ENCODE peak calls at places on chromosomes 2 and 18, in six cellular contexts. W is neural progenitor cell, L is SK-N-SH, J is GM23248, I is HCT116, E is PC-3. P is an unnamed sample.

GRCh38 chr2:21972580-21972979 is 848.8 kb downstream of the TDRD15 start:
- DNase-seq in W (peak; percentile 6), L (peak; percentile 53), J (no peak), I (no peak), E (no peak), P (no peak)

GRCh38 chr2:237726401-237726830 is 72.2 kb upstream of the RBM44 start:
- DNase-seq in W (no peak), L (peak; percentile 65), J (peak; percentile 32), I (no peak), E (no peak), P (no peak)

GRCh38 chr2:203543898-203544328 is 8.8 kb upstream of the RAPH1 start:
- DNase-seq in W (no peak), L (no peak), J (no peak), I (no peak), E (no peak), P (no peak)

GRCh38 chr2:83003555-83003954 is 1455.5 kb downstream of the SUCLG1 start:
- DNase-seq in W (no peak), L (no peak), J (no peak), I (no peak), E (no peak), P (no peak)

GRCh38 chr18:12302391-12303147 is 5.5 kb upstream of the TUBB6 start:
- DNase-seq in W (no peak), L (no peak), J (no peak), I (no peak), E (no peak), P (no peak)

GRCh38 chr18:41391616-41392610 is 563.1 kb upstream of the PIK3C3 start:
- DNase-seq in W (peak; percentile 85), L (peak; percentile 72), J (peak; percentile 80), I (no peak), E (peak; percentile 54), P (peak; percentile 22)

GRCh38 chr2:192827735-192828134 is 633.0 kb upstream of the TMEFF2 start:
- DNase-seq in W (no peak), L (no peak), J (no peak), I (no peak), E (no peak), P (no peak)

GRCh38 chr2:85913854-85914524 is 25.2 kb upstream of the ST3GAL5 start:
- DNase-seq in W (no peak), L (no peak), J (peak; percentile 87), I (no peak), E (peak; percentile 34), P (no peak)

GRCh38 chr2:241701155-241701404 is 759 bp upstream of the ING5 start:
- DNase-seq in W (no peak), L (no peak), J (peak; percentile 93), I (no peak), E (no peak), P (peak; percentile 95)

GRCh38 chr2:152826880-152827279 is 108.5 kb downstream of the ARL6IP6 start:
- DNase-seq in W (no peak), L (no peak), J (peak; percentile 89), I (no peak), E (peak; percentile 36), P (no peak)

GRCh38 chr18:67608909-67609308 is 92.4 kb upstream of the DSEL start:
- DNase-seq in W (no peak), L (no peak), J (peak; percentile 79), I (no peak), E (peak; percentile 14), P (no peak)

DNA sequence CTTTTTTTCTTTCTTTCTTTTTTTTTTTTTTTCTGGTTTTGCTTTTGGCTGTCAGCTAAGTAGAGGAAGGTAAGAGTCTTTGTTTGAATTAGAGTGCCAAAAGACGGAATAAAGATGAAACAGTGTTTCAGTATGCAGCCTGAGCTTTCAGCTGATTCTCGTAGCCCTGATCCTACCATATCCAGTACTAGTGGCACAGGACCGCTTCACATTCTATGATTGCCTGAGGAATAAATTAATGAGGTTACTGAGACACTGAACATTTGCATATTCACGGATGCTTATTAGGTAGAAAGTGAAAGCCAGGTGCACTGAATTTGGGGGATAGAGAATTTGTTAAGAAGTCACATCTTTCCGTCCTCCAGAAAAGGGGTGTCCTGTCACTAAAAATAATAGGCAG is 421.5 kb upstream of the POU3F3 start:
- DNase-seq in W (no peak), L (no peak), J (no peak), I (no peak), E (no peak), P (no peak)
- H3K9ac ChIP-seq in W (no peak overlapping the region), L (no peak overlapping the region), J (no peak overlapping the region), I (no peak overlapping the region), E (no peak overlapping the region), P (no peak overlapping the region)

GRCh38 chr18:4017479-4017878 is 437.6 kb downstream of the DLGAP1 start:
- DNase-seq in W (peak; percentile 52), L (no peak), J (peak; percentile 20), I (peak; percentile 38), E (peak; percentile 14), P (peak; percentile 34)
- TF ChIP-seq EZH2phosphoT487 in W (no peak), L (no peak), J (no peak), I (no peak), E (no peak), P (no peak)

DNA sequence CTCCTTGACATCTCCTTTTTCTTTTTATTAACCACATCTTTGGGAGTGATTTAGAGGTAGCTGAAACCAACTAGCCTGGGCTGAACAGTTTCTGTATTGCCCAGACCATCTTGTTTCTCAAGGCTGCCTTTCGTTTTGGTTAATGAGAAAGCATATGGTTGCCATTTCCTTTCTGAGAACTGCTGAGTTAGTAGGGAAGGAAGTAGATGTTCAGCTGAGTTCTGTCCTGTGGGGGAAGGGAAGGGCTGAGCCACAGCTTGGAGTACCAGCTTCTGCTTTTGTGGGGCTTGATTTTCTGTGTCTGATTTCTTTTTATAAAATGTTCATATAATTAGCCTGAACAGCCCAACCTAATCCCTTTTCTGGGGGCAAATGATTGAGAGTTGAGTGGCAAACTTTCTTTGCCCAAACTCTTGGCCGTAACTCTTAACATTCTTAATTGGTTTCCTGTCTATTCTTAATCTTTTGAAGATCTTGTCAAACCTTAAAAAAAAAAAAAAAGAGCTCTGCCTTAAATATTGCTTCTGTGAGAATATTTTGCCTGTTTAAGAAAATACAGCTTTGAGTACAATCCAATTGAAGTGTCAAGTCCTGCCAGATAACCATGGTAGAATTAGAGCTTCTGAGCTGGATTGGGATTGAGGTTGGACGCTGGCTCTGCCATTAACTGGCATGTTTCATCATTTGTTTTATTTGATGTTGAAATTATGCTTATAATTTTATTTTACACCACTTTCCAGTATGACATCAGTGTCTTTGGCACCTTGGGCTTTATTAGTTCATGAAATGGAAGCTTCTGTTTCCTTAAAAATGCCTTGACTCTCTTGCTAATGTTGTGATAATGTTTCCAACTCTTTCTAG is 1.9 kb upstream of the NABP1 start:
- DNase-seq in W (no peak), L (no peak), J (no peak), I (no peak), E (no peak), P (peak; percentile 96)
- H3K9ac ChIP-seq in W (no peak overlapping the region), L (no peak overlapping the region), J (no peak overlapping the region), I (no peak overlapping the region), E (no peak overlapping the region), P (peak overlapping the region; percentile 99)

GRCh38 chr2:27014771-27015433 is 17.9 kb upstream of the TMEM214 start:
- DNase-seq in W (no peak), L (no peak), J (no peak), I (no peak), E (no peak), P (no peak)

GRCh38 chr2:27018142-27018541 is 14.6 kb upstream of the TMEM214 start:
- DNase-seq in W (no peak), L (no peak), J (no peak), I (no peak), E (no peak), P (no peak)

GRCh38 chr2:27019459-27020336 is 13.1 kb upstream of the TMEM214 start:
- DNase-seq in W (no peak), L (no peak), J (no peak), I (no peak), E (no peak), P (no peak)

GRCh38 chr2:27013738-27014137 is 19.0 kb upstream of the TMEM214 start:
- DNase-seq in W (no peak), L (no peak), J (no peak), I (no peak), E (no peak), P (no peak)

GRCh38 chr2:27016801-27017325 is 15.9 kb upstream of the TMEM214 start:
- DNase-seq in W (peak; percentile 87), L (peak; percentile 86), J (peak; percentile 84), I (peak; percentile 50), E (peak; percentile 81), P (peak; percentile 45)
- TF ChIP-seq EZH2phosphoT487 in W (no peak), L (no peak), J (no peak), I (no peak), E (no peak), P (no peak)

DNA sequence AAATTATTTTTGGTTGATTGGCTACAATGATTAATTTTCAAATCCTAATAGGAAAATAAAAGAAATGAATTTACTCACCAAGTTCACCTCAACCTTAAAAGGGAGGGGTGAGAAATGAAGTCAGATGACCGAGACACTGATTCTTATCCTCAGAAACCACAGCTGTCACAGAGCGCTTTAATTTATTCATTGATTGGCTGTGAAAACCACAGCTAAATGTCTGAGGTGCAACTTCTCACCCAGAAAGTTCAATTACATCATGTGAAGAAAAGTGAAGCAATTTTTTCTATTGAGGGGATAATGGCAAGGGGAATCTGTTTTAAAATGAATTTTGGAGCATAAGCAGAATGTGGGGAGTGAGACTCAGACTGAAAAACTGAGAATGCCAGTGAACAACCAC is 128.4 kb downstream of the RNF152 start:
- DNase-seq in W (no peak), L (no peak), J (no peak), I (no peak), E (no peak), P (no peak)
- H3K9ac ChIP-seq in W (no peak overlapping the region), L (peak overlapping the region; percentile 8), J (peak overlapping the region; percentile 18), I (no peak overlapping the region), E (no peak overlapping the region), P (no peak overlapping the region)

GRCh38 chr2:26269571-26270170 is 24.9 kb downstream of the HADHB start:
- DNase-seq in W (no peak), L (no peak), J (peak; percentile 68), I (no peak), E (peak; percentile 19), P (no peak)
- TF ChIP-seq EZH2phosphoT487 in W (no peak), L (no peak), J (no peak), I (no peak), E (no peak), P (no peak)